ENCODE peak calls at places on chromosome 20, in eight cellular contexts. P is GM06990, D is H54, B is pancreas, H is T-cell, R is mucosa of descending colon, I is NCI-H1105 treated with DMSO at 0.1 percent for 48 hours, N is Ammon's horn. X is an unnamed sample.

GRCh38 chr20:12936524-12936923 is 72.2 kb upstream of the SPTLC3 start:
- DNase-seq in R (no peak), N (no peak), D (no peak), B (no peak), H (no peak), I (no peak), P (no peak), X (no peak)

GRCh38 chr20:34090645-34091044 is 21.4 kb downstream of the EIF2S2 start:
- DNase-seq in B (no peak), P (no peak), I (no peak), H (no peak), R (no peak), D (no peak), N (no peak), X (no peak)

GRCh38 chr20:59752704-59753460 is 148.5 kb downstream of the PHACTR3 start:
- DNase-seq in I (no peak), P (peak), B (no peak), H (no peak), R (no peak), D (no peak), N (peak), X (no peak)

GRCh38 chr20:11195899-11196558 is 522.2 kb upstream of the JAG1 start:
- DNase-seq in D (no peak), R (no peak), H (no peak), P (no peak), N (no peak), I (no peak), B (no peak), X (no peak)

GRCh38 chr20:7943891-7944290 is 3.6 kb upstream of the HAO1 start:
- DNase-seq in H (no peak), I (no peak), B (no peak), P (no peak), D (no peak), R (no peak), N (no peak), X (no peak)

GRCh38 chr20:25248501-25249172 is 752 bp downstream of the PYGB start:
- DNase-seq in N (peak), R (no peak), I (peak), P (no peak), B (peak), D (peak), H (no peak), X (no peak)

GRCh38 chr20:21303061-21303871 is at the start of gene XRN2:
- DNase-seq in B (peak), H (peak), P (peak), N (peak), R (peak), I (peak), D (peak), X (peak)

GRCh38 chr20:63103402-63104311 is 96.9 kb upstream of the BHLHE23 start:
- DNase-seq in R (no peak), B (no peak), N (no peak), I (no peak), P (no peak), H (no peak), D (no peak), X (peak)

GRCh38 chr20:435558-435957 is 26.8 kb downstream of the TBC1D20 start:
- DNase-seq in R (no peak), D (no peak), P (no peak), B (no peak), I (no peak), N (no peak), H (no peak), X (no peak)

GRCh38 chr20:50054626-50055511 is 58.1 kb downstream of the UBE2V1 start:
- DNase-seq in N (peak), I (no peak), P (no peak), R (no peak), B (no peak), H (no peak), D (no peak), X (no peak)

GRCh38 chr20:21809961-21810523 is 104.6 kb downstream of the PAX1 start:
- DNase-seq in N (no peak), D (no peak), R (no peak), P (no peak), I (no peak), H (no peak), B (no peak), X (no peak)

GRCh38 chr20:57659789-57660509 is 39.7 kb upstream of the ZBP1 start:
- DNase-seq in I (no peak), D (no peak), H (no peak), B (no peak), P (no peak), R (peak), N (no peak), X (no peak)

GRCh38 chr20:44733341-44734069 is 12.2 kb upstream of the KCNK15 start:
- DNase-seq in H (peak), I (peak), D (no peak), P (no peak), R (peak), N (peak), B (peak), X (peak)

GRCh38 chr20:25136643-25137559 is 55.0 kb upstream of the VSX1 start:
- DNase-seq in P (no peak), R (peak), B (peak), N (peak), D (peak), I (no peak), H (no peak), X (no peak)

GRCh38 chr20:24962510-24962909 is 13.4 kb downstream of the CST7 start:
- DNase-seq in N (no peak), R (no peak), P (no peak), H (no peak), B (no peak), I (no peak), D (no peak), X (no peak)

GRCh38 chr20:14700641-14700965 is 363.2 kb upstream of the FLRT3 start:
- DNase-seq in I (no peak), B (no peak), P (no peak), H (no peak), D (no peak), R (peak), N (peak), X (no peak)

GRCh38 chr20:10501377-10501776 is 66.3 kb downstream of the SLX4IP start:
- DNase-seq in D (no peak), R (no peak), H (no peak), B (no peak), N (peak), P (no peak), I (no peak), X (peak)

GRCh38 chr20:1757072-1757471 is 99.5 kb upstream of the SIRPG start:
- DNase-seq in R (no peak), B (no peak), I (no peak), P (no peak), H (no peak), D (no peak), N (no peak), X (no peak)

GRCh38 chr20:36273414-36274247 is 32.5 kb upstream of the DLGAP4 start:
- DNase-seq in R (peak), D (no peak), H (no peak), N (no peak), I (peak), P (no peak), B (no peak), X (no peak)

GRCh38 chr20:51258582-51259175 is 235.8 kb upstream of the KCNG1 start:
- DNase-seq in P (no peak), N (no peak), R (no peak), I (no peak), B (no peak), H (no peak), D (no peak), X (no peak)

GRCh38 chr20:46004187-46004586 is 4.5 kb upstream of the MMP9 start:
- DNase-seq in N (peak), P (no peak), H (no peak), R (no peak), I (no peak), D (no peak), B (no peak), X (no peak)

GRCh38 chr20:45783656-45784294 is 7.9 kb downstream of the WFDC3 start:
- DNase-seq in I (no peak), N (peak), R (peak), D (no peak), B (peak), P (no peak), H (no peak), X (no peak)

GRCh38 chr20:50874111-50874757 is 57.0 kb downstream of the ADNP start:
- DNase-seq in P (no peak), R (no peak), B (no peak), H (no peak), I (no peak), N (no peak), D (no peak), X (no peak)

GRCh38 chr20:41735949-41736348 is 117.8 kb upstream of the CHD6 start:
- DNase-seq in I (no peak), B (no peak), D (no peak), P (no peak), R (no peak), H (no peak), N (no peak), X (no peak)

GRCh38 chr20:25009218-25010145 is 16.9 kb upstream of the APMAP start:
- DNase-seq in P (no peak), R (no peak), N (no peak), D (no peak), I (no peak), H (no peak), B (no peak), X (no peak)

GRCh38 chr20:15857131-15857784 is 716.0 kb downstream of the KIF16B start:
- DNase-seq in D (no peak), N (no peak), P (peak), B (no peak), I (no peak), H (no peak), R (no peak), X (no peak)

GRCh38 chr20:16096756-16097326 is 476.4 kb downstream of the KIF16B start:
- DNase-seq in P (no peak), I (peak), H (no peak), B (no peak), R (no peak), D (no peak), N (no peak), X (no peak)

GRCh38 chr20:44762466-44763140 is 16.9 kb downstream of the KCNK15 start:
- DNase-seq in I (peak), N (no peak), P (no peak), B (no peak), D (no peak), H (no peak), R (no peak), X (no peak)

GRCh38 chr20:8940311-8940710 is 128.6 kb upstream of the PLCB4 start:
- DNase-seq in I (no peak), R (no peak), B (no peak), N (no peak), H (no peak), P (no peak), D (no peak), X (no peak)

GRCh38 chr20:17545127-17545526 is 13.9 kb upstream of the BFSP1 start:
- DNase-seq in N (no peak), H (no peak), P (no peak), B (no peak), R (no peak), I (no peak), D (no peak), X (no peak)

GRCh38 chr20:37299718-37300529 is 10.5 kb downstream of the MANBAL start:
- DNase-seq in B (no peak), D (no peak), N (peak), H (no peak), P (no peak), I (no peak), R (no peak), X (no peak)

GRCh38 chr20:38196592-38196991 is 31.5 kb upstream of the TGM2 start:
- DNase-seq in I (no peak), R (no peak), N (no peak), D (no peak), B (no peak), H (peak), P (no peak), X (no peak)

GRCh38 chr20:58071991-58072390 is 156.5 kb downstream of the ANKRD60 start:
- DNase-seq in H (no peak), P (no peak), N (no peak), I (no peak), B (no peak), R (no peak), D (no peak), X (no peak)

GRCh38 chr20:51399138-51399890 is 143.2 kb downstream of the NFATC2 start:
- DNase-seq in I (no peak), R (no peak), P (no peak), D (no peak), N (no peak), B (no peak), H (no peak), X (no peak)

GRCh38 chr20:35254448-35254999 is 23.4 kb downstream of the MMP24OS start:
- DNase-seq in N (no peak), R (no peak), I (no peak), P (no peak), B (no peak), D (no peak), H (no peak), X (no peak)

GRCh38 chr20:41046716-41047115 is 18.1 kb downstream of the TOP1 start:
- DNase-seq in D (no peak), N (no peak), H (no peak), R (no peak), I (no peak), B (no peak), P (no peak), X (no peak)

GRCh38 chr20:6058684-6059295 is 4.9 kb upstream of the LRRN4 start:
- DNase-seq in H (no peak), B (no peak), P (no peak), R (no peak), N (no peak), D (no peak), I (peak), X (no peak)